ENCODE peak calls at places on chromosomes 6 and 20, in seven cellular contexts. Y, N, H, C, V, G and Q are unnamed samples.

GRCh38 chr6:17031961-17032360 is 69.9 kb upstream of the STMND1 start:
- DNase-seq in N (no peak), H (no peak), G (no peak), C (no peak), Y (no peak), V (no peak), Q (no peak)

GRCh38 chr20:25253606-25254275 is 5.9 kb downstream of the PYGB start:
- DNase-seq in G (no peak), N (no peak), V (no peak), Y (no peak), H (no peak), C (no peak), Q (no peak)

GRCh38 chr6:149334682-149335160 is 17.2 kb downstream of the TAB2 start:
- DNase-seq in C (no peak), V (peak), G (no peak), H (no peak), Y (peak), N (no peak), Q (no peak)

GRCh38 chr20:54167909-54168872 is 5.6 kb downstream of the CYP24A1 start:
- DNase-seq in V (peak), N (no peak), C (no peak), H (no peak), Y (peak), G (no peak), Q (no peak)

GRCh38 chr6:11323666-11324452 is 91.4 kb upstream of the NEDD9 start:
- DNase-seq in H (no peak), V (no peak), Y (no peak), C (peak), N (no peak), G (no peak), Q (no peak)

GRCh38 chr6:89187504-89187903 is 29.7 kb downstream of the GABRR1 start:
- DNase-seq in V (no peak), G (no peak), Y (no peak), C (no peak), N (no peak), H (no peak), Q (no peak)

GRCh38 chr6:71886184-71887005 is at the start of gene RIMS1:
- DNase-seq in H (no peak), C (no peak), G (no peak), V (peak), N (peak), Y (no peak), Q (peak)

GRCh38 chr20:64106435-64106961 is 867 bp downstream of the NPBWR2 start:
- DNase-seq in C (no peak), Y (no peak), G (no peak), H (no peak), N (no peak), V (no peak), Q (no peak)

GRCh38 chr6:151993364-151993763 is 185.9 kb downstream of the ESR1 start:
- DNase-seq in H (no peak), G (no peak), V (no peak), C (no peak), Y (no peak), N (no peak), Q (no peak)

GRCh38 chr6:32194825-32195651 is 2.6 kb upstream of the GPSM3 start:
- DNase-seq in H (no peak), C (no peak), G (peak), N (no peak), Y (peak), V (peak), Q (peak)

GRCh38 chr6:12530345-12530744 is 186.2 kb upstream of the PHACTR1 start:
- DNase-seq in V (no peak), C (no peak), G (no peak), Y (no peak), N (no peak), H (no peak), Q (no peak)
- TF ChIP-seq CTCF in V (no peak), C (no peak), G (no peak), Y (no peak), N (no peak), H (no peak), Q (no peak)

GRCh38 chr6:157236040-157236725 is 87.1 kb downstream of the TMEM242 start:
- DNase-seq in Y (no peak), N (no peak), V (no peak), H (no peak), G (no peak), C (no peak), Q (no peak)
- TF ChIP-seq CTCF in Y (no peak), N (no peak), V (no peak), H (no peak), G (no peak), C (no peak), Q (no peak)

GRCh38 chr20:4011226-4011975 is 4.0 kb downstream of the RNF24 start:
- DNase-seq in V (no peak), C (no peak), Y (no peak), H (no peak), G (no peak), N (no peak), Q (no peak)
- TF ChIP-seq CTCF in V (no peak), C (no peak), Y (no peak), H (no peak), G (no peak), N (no peak), Q (no peak)

GRCh38 chr6:42787018-42787611 is 5.3 kb downstream of the BICRAL start:
- DNase-seq in Y (no peak), H (no peak), G (no peak), C (no peak), V (no peak), N (no peak), Q (no peak)

GRCh38 chr6:42788671-42789070 is 6.8 kb downstream of the BICRAL start:
- DNase-seq in G (no peak), H (no peak), Y (no peak), N (no peak), V (no peak), C (no peak), Q (no peak)

GRCh38 chr6:42783876-42784738 is 2.3 kb downstream of the BICRAL start:
- DNase-seq in Y (peak), C (no peak), N (no peak), H (no peak), G (no peak), V (no peak), Q (no peak)

GRCh38 chr6:42784739-42785498 is 3.1 kb downstream of the BICRAL start:
- DNase-seq in Y (no peak), H (no peak), G (no peak), N (no peak), V (no peak), C (no peak), Q (no peak)

GRCh38 chr6:42786525-42786985 is 4.7 kb downstream of the BICRAL start:
- DNase-seq in Y (no peak), C (no peak), N (no peak), G (no peak), H (no peak), V (no peak), Q (no peak)
- TF ChIP-seq CTCF in Y (no peak), C (no peak), N (no peak), G (no peak), H (no peak), V (no peak), Q (peak)

DNA sequence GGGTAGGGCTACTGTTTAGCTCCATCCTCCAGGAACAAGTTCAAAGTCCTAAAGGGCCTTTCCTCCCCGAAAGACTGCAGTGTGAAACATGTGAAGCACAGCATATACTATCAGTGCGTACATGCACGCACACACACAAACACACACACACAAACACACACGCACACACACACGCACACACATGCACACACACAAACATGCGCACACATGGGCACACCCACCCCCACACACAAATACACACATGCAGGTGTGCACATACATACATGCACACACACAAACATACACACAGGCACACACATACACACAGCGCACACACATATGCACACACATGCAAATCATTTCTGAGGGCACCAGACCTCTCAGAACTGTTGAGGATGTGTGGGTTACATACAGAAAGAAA is 382.0 kb upstream of the CDH4 start:
- DNase-seq in V (no peak), N (no peak), G (no peak), Y (no peak), H (no peak), C (no peak), Q (no peak)
- TF ChIP-seq CTCF in V (no peak), N (no peak), G (no peak), Y (no peak), H (no peak), C (no peak), Q (no peak)

DNA sequence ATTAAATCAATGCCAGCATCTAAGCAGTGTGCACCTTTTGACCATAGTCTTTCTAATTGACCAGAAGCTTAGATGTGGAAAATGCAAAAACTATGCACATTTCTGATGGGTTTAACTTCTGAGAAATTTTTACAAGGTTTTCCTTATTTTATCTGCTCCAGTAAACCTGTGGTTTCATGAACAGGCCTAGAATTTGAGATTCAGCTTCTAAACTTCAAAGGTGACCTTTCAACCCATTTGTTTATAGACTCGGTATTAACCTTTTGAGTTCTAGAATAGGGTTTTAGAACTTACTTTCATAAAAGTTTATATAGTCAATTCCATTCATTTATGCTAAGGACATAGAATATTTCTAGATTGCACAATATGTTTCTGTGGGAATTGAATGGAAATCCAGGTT is 437.7 kb upstream of the HSF2 start:
- DNase-seq in V (no peak), Y (no peak), N (no peak), G (no peak), H (no peak), C (no peak), Q (no peak)
- TF ChIP-seq CTCF in V (no peak), Y (no peak), N (no peak), G (no peak), H (no peak), C (no peak), Q (no peak)

GRCh38 chr20:62155428-62156253 is 12.1 kb downstream of the SS18L1 start:
- DNase-seq in C (no peak), Y (peak), H (no peak), N (no peak), V (peak), G (no peak), Q (no peak)
- TF ChIP-seq CTCF in C (no peak), Y (no peak), H (no peak), N (no peak), V (no peak), G (no peak), Q (no peak)

GRCh38 chr6:157274471-157275226 is 48.7 kb downstream of the TMEM242 start:
- DNase-seq in G (no peak), Y (peak), V (peak), H (peak), N (peak), C (peak), Q (peak)
- TF ChIP-seq CTCF in G (peak), Y (peak), V (peak), H (peak), N (peak), C (peak), Q (peak)